ENCODE peak calls at places on chromosomes 11 and 22, in ten cellular contexts. C, N, H, R, L, P, M, Z, S and A are unnamed samples. For H3K27me3, the result is how much of the 10 kb centered on the place peaks cover.

GRCh38 chr22:39545310-39546063 is 12.9 kb upstream of the RPS19BP1 start:
- DNase-seq in C (no peak), N (peak), H (no peak), R (peak), L (no peak), P (no peak), M (peak), Z (no peak), S (no peak), A (peak)

GRCh38 chr11:16781821-16782220 is 43.4 kb downstream of the C11orf58 start:
- DNase-seq in C (no peak), N (no peak), H (no peak), R (no peak), L (no peak), P (no peak), M (no peak), Z (no peak), S (no peak), A (no peak)

GRCh38 chr11:28146123-28146751 is 38.0 kb downstream of the METTL15 start:
- DNase-seq in C (no peak), N (no peak), H (no peak), R (peak), L (no peak), P (no peak), M (no peak), Z (no peak), S (peak), A (no peak)

GRCh38 chr22:29473001-29473400 is 7.0 kb upstream of the NEFH start:
- DNase-seq in C (no peak), N (no peak), H (no peak), R (no peak), L (no peak), P (no peak), M (no peak), Z (no peak), S (no peak), A (no peak)

GRCh38 chr11:43892851-43893250 is 12.2 kb downstream of the ALKBH3 start:
- DNase-seq in C (no peak), N (no peak), H (no peak), R (no peak), L (no peak), P (no peak), M (no peak), Z (no peak), S (no peak), A (no peak)

GRCh38 chr11:71447791-71448256 is 369 bp downstream of the DHCR7 start:
- DNase-seq in C (peak), N (peak), H (peak), R (peak), L (peak), P (no peak), M (peak), Z (no peak), S (no peak), A (peak)

GRCh38 chr11:128667873-128668272 is 26.0 kb upstream of the FLI1 start:
- DNase-seq in C (no peak), N (no peak), H (no peak), R (no peak), L (no peak), P (no peak), M (no peak), Z (no peak), S (no peak), A (no peak)

GRCh38 chr22:19919701-19920363 is 21.7 kb upstream of the COMT start:
- DNase-seq in C (no peak), N (no peak), H (no peak), R (no peak), L (no peak), P (no peak), M (no peak), Z (no peak), S (no peak), A (no peak)

GRCh38 chr11:35549787-35550186 is 24.4 kb upstream of the PAMR1 start:
- DNase-seq in C (no peak), N (no peak), H (no peak), R (no peak), L (no peak), P (no peak), M (peak), Z (peak), S (no peak), A (no peak)

GRCh38 chr22:45207533-45207932 is 33.2 kb downstream of the KIAA0930 start:
- DNase-seq in C (no peak), N (no peak), H (peak), R (no peak), L (no peak), P (peak), M (no peak), Z (no peak), S (no peak), A (no peak)

GRCh38 chr11:94650756-94651155 is 83.6 kb downstream of the PIWIL4 start:
- DNase-seq in C (no peak), N (peak), H (no peak), R (no peak), L (no peak), P (peak), M (no peak), Z (peak), S (no peak), A (peak)

GRCh38 chr11:128297111-128297651 is 290.2 kb downstream of the ETS1 start:
- DNase-seq in C (peak), N (no peak), H (no peak), R (no peak), L (no peak), P (no peak), M (no peak), Z (no peak), S (no peak), A (no peak)

GRCh38 chr11:107562647-107563208 is 2.8 kb downstream of the ALKBH8 start:
- DNase-seq in C (no peak), N (no peak), H (no peak), R (no peak), L (no peak), P (no peak), M (no peak), Z (no peak), S (peak), A (no peak)

GRCh38 chr11:95556342-95557151 is 233.0 kb downstream of the FAM76B start:
- DNase-seq in C (no peak), N (no peak), H (no peak), R (no peak), L (no peak), P (no peak), M (peak), Z (no peak), S (no peak), A (no peak)

GRCh38 chr11:115965754-115966504 is 461.7 kb upstream of the CADM1 start:
- DNase-seq in C (no peak), N (no peak), H (no peak), R (no peak), L (no peak), P (no peak), M (no peak), Z (no peak), S (no peak), A (peak)

GRCh38 chr11:1007279-1007678 is 29.2 kb downstream of the MUC6 start:
- DNase-seq in C (no peak), N (no peak), H (no peak), R (no peak), L (no peak), P (no peak), M (no peak), Z (no peak), S (no peak), A (no peak)

GRCh38 chr11:11463397-11463796 is 110.3 kb upstream of the CSNK2A3 start:
- DNase-seq in C (no peak), N (no peak), H (no peak), R (no peak), L (no peak), P (no peak), M (no peak), Z (no peak), S (no peak), A (no peak)

GRCh38 chr11:21554284-21554683 is 638.6 kb upstream of the ANO5 start:
- DNase-seq in C (no peak), N (no peak), H (no peak), R (no peak), L (no peak), P (no peak), M (no peak), Z (no peak), S (no peak), A (no peak)

GRCh38 chr11:57444362-57445074 is 15.8 kb upstream of the RTN4RL2 start:
- DNase-seq in C (no peak), N (no peak), H (peak), R (no peak), L (no peak), P (no peak), M (no peak), Z (no peak), S (no peak), A (no peak)

GRCh38 chr11:64803846-64804345 is 882 bp upstream of the MAP4K2 start:
- DNase-seq in C (no peak), N (no peak), H (no peak), R (no peak), L (no peak), P (no peak), M (peak), Z (no peak), S (no peak), A (no peak)

GRCh38 chr11:134592391-134592990 is 180.4 kb upstream of the B3GAT1 start:
- DNase-seq in C (peak), N (peak), H (no peak), R (peak), L (no peak), P (no peak), M (peak), Z (peak), S (peak), A (peak)

GRCh38 chr11:117814766-117815261 is 9.7 kb downstream of the FXYD2 start:
- DNase-seq in C (peak), N (peak), H (peak), R (no peak), L (no peak), P (peak), M (no peak), Z (peak), S (peak), A (peak)

GRCh38 chr11:117929568-117930207 is 486 bp upstream of the TMPRSS13 start:
- DNase-seq in C (no peak), N (no peak), H (peak), R (no peak), L (no peak), P (no peak), M (no peak), Z (no peak), S (no peak), A (no peak)

GRCh38 chr11:85595285-85595884 is 31.8 kb downstream of the DLG2 start:
- DNase-seq in C (no peak), N (no peak), H (no peak), R (peak), L (no peak), P (no peak), M (peak), Z (no peak), S (peak), A (no peak)

GRCh38 chr11:75142714-75143419 is 8.0 kb upstream of the SLCO2B1 start:
- DNase-seq in C (peak), N (peak), H (peak), R (peak), L (no peak), P (peak), M (peak), Z (peak), S (peak), A (peak)

GRCh38 chr11:33620423-33621120 is 80.1 kb downstream of the C11orf91 start:
- DNase-seq in C (no peak), N (no peak), H (no peak), R (no peak), L (no peak), P (no peak), M (no peak), Z (no peak), S (no peak), A (no peak)

GRCh38 chr11:36622431-36623136 is 24.5 kb upstream of the RAG2 start:
- DNase-seq in C (no peak), N (no peak), H (no peak), R (peak), L (no peak), P (no peak), M (peak), Z (no peak), S (peak), A (no peak)

GRCh38 chr11:65078151-65078550 is 5.7 kb downstream of the CDCA5 start:
- DNase-seq in C (peak), N (peak), H (peak), R (peak), L (no peak), P (no peak), M (peak), Z (no peak), S (peak), A (peak)

GRCh38 chr22:27692243-27692642 is 109.3 kb downstream of the MN1 start:
- DNase-seq in C (no peak), N (no peak), H (no peak), R (no peak), L (no peak), P (no peak), M (no peak), Z (no peak), S (no peak), A (no peak)

GRCh38 chr22:28029962-28030361 is 110.9 kb upstream of the PITPNB start:
- DNase-seq in C (no peak), N (no peak), H (peak), R (no peak), L (no peak), P (no peak), M (no peak), Z (no peak), S (no peak), A (no peak)

GRCh38 chr11:45180888-45181594 is 34.6 kb downstream of the PRDM11 start:
- DNase-seq in C (peak), N (peak), H (no peak), R (peak), L (no peak), P (peak), M (peak), Z (no peak), S (no peak), A (peak)

GRCh38 chr22:49476800-49477400 is 350.8 kb downstream of the BRD1 start:
- DNase-seq in C (no peak), N (no peak), H (no peak), R (no peak), L (peak), P (no peak), M (no peak), Z (no peak), S (no peak), A (no peak)
- H3K27me3 ChIP-seq in C (under half), N (under half), H (under half), R (under half), L (under half), P (under half), M (under half), Z (under half), S (under half), A (under half)

DNA sequence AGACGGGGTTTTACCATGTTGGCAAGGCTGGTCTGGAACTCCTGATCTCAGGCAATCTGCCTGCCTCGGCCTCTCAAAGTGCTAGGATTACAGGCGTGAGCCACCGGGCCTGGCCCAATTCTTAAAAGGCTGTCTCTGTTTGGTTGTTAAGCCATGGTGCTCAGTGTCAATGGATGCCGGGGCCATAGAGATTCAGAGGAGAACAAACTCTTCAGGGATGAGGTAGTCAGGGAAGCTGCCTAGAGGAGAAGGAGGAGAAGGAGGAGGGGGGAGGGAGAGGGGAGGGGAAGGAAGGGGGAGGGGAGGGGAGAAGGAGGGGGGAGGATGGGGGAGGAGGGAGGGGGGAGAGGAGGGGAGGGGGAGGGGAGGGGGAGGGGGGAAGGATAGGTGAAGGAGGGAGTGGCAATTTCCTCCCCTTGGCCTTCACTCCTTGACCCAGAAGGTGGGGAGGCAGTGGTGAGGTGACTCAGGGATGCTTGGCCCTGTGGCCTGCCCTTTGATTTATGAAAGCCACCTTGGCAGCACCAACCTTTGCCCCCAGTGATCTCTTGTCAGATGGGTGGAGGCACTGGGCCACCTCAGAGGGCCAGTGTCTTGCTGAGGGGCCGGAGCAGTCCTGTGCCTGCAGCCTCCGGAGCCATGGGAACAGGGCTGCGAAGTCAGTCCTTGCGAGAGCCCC is at the start of gene C11orf86:
- DNase-seq in C (no peak), N (peak), H (no peak), R (no peak), L (no peak), P (no peak), M (peak), Z (no peak), S (no peak), A (no peak)
- TF ChIP-seq POLR2AphosphoS5 in C (no peak), N (no peak), H (no peak), R (no peak), L (no peak), P (no peak), M (no peak), Z (no peak), S (no peak), A (no peak)

GRCh38 chr22:49349841-49350381 is 477.8 kb downstream of the BRD1 start:
- DNase-seq in C (no peak), N (no peak), H (peak), R (no peak), L (peak), P (no peak), M (no peak), Z (no peak), S (no peak), A (no peak)

GRCh38 chr22:49349181-49349835 is 478.4 kb downstream of the BRD1 start:
- DNase-seq in C (no peak), N (no peak), H (peak), R (no peak), L (no peak), P (no peak), M (no peak), Z (no peak), S (no peak), A (no peak)

GRCh38 chr22:49348631-49349030 is 479.0 kb downstream of the BRD1 start:
- DNase-seq in C (no peak), N (no peak), H (peak), R (no peak), L (no peak), P (no peak), M (no peak), Z (no peak), S (no peak), A (peak)

GRCh38 chr22:49351761-49352221 is 475.9 kb downstream of the BRD1 start:
- DNase-seq in C (peak), N (no peak), H (peak), R (no peak), L (peak), P (no peak), M (no peak), Z (no peak), S (no peak), A (no peak)

GRCh38 chr22:49350441-49351121 is 477.1 kb downstream of the BRD1 start:
- DNase-seq in C (no peak), N (peak), H (peak), R (no peak), L (peak), P (no peak), M (no peak), Z (no peak), S (no peak), A (peak)
- TF ChIP-seq CTCF in C (no peak), N (no peak), H (no peak), R (no peak), L (no peak), P (no peak), M (no peak), Z (no peak), S (peak), A (no peak)

DNA sequence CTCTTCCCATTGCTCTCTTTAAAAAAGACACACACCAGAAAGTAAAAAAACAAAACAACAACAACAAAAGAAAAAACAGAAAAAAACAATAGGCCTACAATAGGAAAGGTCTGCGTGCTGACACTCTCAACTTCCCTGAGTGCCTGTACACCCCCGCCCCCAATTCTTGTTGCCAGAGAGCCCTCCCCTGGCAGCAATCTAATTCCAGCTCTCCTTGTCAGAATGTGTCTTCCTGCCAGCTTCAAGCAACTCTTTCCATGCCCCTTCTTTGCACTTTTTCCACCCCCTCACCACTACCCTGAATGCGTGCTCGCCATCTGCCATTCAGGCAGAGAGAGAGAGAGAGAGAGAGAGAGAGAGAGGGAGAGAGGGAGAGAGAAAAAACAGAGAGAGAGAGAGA is 245.1 kb downstream of the KIRREL3 start:
- DNase-seq in C (no peak), N (no peak), H (no peak), R (no peak), L (no peak), P (no peak), M (no peak), Z (no peak), S (no peak), A (no peak)
- H3K27me3 ChIP-seq in C (under half), N (under half), H (under half), R (under half), L (under half), P (under half), M (under half), Z (under half), S (under half), A (under half)

GRCh38 chr11:68213555-68214172 is 568 bp upstream of the KMT5B start:
- DNase-seq in C (peak), N (peak), H (peak), R (peak), L (peak), P (peak), M (peak), Z (peak), S (peak), A (peak)
- TF ChIP-seq POLR2AphosphoS5 in C (peak), N (peak), H (peak), R (peak), L (no peak), P (peak), M (peak), Z (peak), S (peak), A (peak)

GRCh38 chr11:61784506-61784805 is 7.9 kb downstream of the TMEM258 start:
- DNase-seq in C (no peak), N (no peak), H (no peak), R (no peak), L (no peak), P (no peak), M (no peak), Z (no peak), S (no peak), A (no peak)

GRCh38 chr11:61783717-61784505 is 8.5 kb downstream of the TMEM258 start:
- DNase-seq in C (no peak), N (no peak), H (no peak), R (no peak), L (no peak), P (no peak), M (no peak), Z (no peak), S (no peak), A (peak)

GRCh38 chr11:61782841-61783240 is 9.6 kb downstream of the TMEM258 start:
- DNase-seq in C (no peak), N (no peak), H (peak), R (no peak), L (no peak), P (no peak), M (no peak), Z (no peak), S (no peak), A (peak)

GRCh38 chr11:61787928-61788491 is 4.4 kb downstream of the TMEM258 start:
- DNase-seq in C (peak), N (peak), H (no peak), R (peak), L (no peak), P (no peak), M (peak), Z (no peak), S (peak), A (no peak)

GRCh38 chr11:61785837-61786402 is 6.5 kb downstream of the TMEM258 start:
- DNase-seq in C (no peak), N (no peak), H (peak), R (no peak), L (no peak), P (peak), M (no peak), Z (no peak), S (no peak), A (no peak)
- TF ChIP-seq CTCF in C (no peak), N (no peak), H (no peak), R (no peak), L (no peak), P (no peak), M (no peak), Z (no peak), S (no peak), A (no peak)